ENCODE peak calls at places on chromosomes 16 and 17, in five cellular contexts. Y, H, P, S and U are unnamed samples.

GRCh38 chr17:17807440-17807839 is 29.3 kb downstream of the SREBF1 start:
- DNase-seq in Y (no peak), P (no peak), S (no peak), H (no peak), U (no peak)

GRCh38 chr17:3157218-3157617 is 29.9 kb upstream of the OR1G1 start:
- DNase-seq in H (no peak), P (no peak), S (no peak), Y (no peak), U (no peak)

GRCh38 chr16:47424846-47425245 is 36.0 kb downstream of the ITFG1 start:
- DNase-seq in H (no peak), Y (no peak), S (no peak), P (peak; percentile 18), U (no peak)

GRCh38 chr17:79156463-79157095 is 82.0 kb downstream of the ENGASE start:
- DNase-seq in P (no peak), S (no peak), Y (no peak), H (no peak), U (no peak)

GRCh38 chr16:9802160-9802559 is 380.1 kb downstream of the GRIN2A start:
- DNase-seq in S (no peak), Y (no peak), P (no peak), H (no peak), U (no peak)

GRCh38 chr16:88993006-88993787 is 16.2 kb upstream of the CBFA2T3 start:
- DNase-seq in S (no peak), Y (no peak), H (no peak), P (no peak), U (no peak)

GRCh38 chr16:9199751-9200150 is 108.3 kb downstream of the HAPSTR1 start:
- DNase-seq in P (no peak), Y (no peak), H (no peak), S (no peak), U (no peak)

GRCh38 chr17:64459284-64459747 is 10.4 kb downstream of the MILR1 start:
- DNase-seq in S (no peak), Y (peak; percentile 27), P (no peak), H (no peak), U (no peak)

GRCh38 chr16:83899272-83899897 is 470 bp downstream of the MLYCD start:
- DNase-seq in H (no peak), S (peak; percentile 62), Y (peak; percentile 61), P (peak; percentile 51), U (no peak)

GRCh38 chr17:3879181-3879580 is 13.7 kb downstream of the CAMKK1 start:
- DNase-seq in S (peak; percentile 70), H (no peak), P (peak; percentile 51), Y (no peak), U (no peak)

GRCh38 chr17:45894022-45894784 is at the start of gene MAPT:
- DNase-seq in H (peak; percentile 57), P (peak; percentile 93), Y (peak; percentile 90), S (peak; percentile 93), U (peak; percentile 85)

GRCh38 chr17:45896803-45897693 is 2.7 kb downstream of the MAPT start:
- DNase-seq in Y (no peak), S (no peak), H (no peak), P (peak; percentile 18), U (no peak)

GRCh38 chr17:45895969-45896793 is 1.8 kb downstream of the MAPT start:
- DNase-seq in P (peak; percentile 17), S (no peak), Y (no peak), H (no peak), U (no peak)

GRCh38 chr17:45895304-45895968 is 1.1 kb downstream of the MAPT start:
- DNase-seq in H (no peak), Y (no peak), P (peak; percentile 32), S (no peak), U (no peak)

DNA sequence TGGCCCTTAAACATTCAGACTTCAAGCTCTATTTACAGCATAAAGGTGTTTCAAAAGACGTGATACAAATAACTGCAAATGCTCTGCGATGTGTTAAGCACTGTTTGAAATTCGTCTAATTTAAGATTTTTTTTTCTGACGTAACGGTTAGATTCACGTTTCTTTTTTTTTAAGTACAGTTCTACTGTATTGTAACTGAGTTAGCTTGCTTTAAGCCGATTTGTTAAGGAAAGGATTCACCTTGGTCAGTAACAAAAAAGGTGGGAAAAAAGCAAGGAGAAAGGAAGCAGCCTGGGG is 681 bp upstream of the MAPT start:
- DNase-seq in Y (no peak), H (no peak), P (no peak), S (no peak), U (no peak)
- H3K27ac ChIP-seq in Y (peak overlapping the region; percentile 35), H (peak overlapping the region; percentile 74), P (no peak overlapping the region), S (peak overlapping the region; percentile 62), U (no peak overlapping the region)

GRCh38 chr17:2137342-2138098 is 82.6 kb downstream of the HIC1 start:
- DNase-seq in Y (no peak), H (no peak), P (peak; percentile 64), S (no peak), U (no peak)
- H3K4me1 ChIP-seq in Y (peaks cover 23% of the 10 kb centered on the region), H (no peaks in the 10 kb centered on the region), P (peaks cover 20% of the 10 kb centered on the region), S (peaks cover 6% of the 10 kb centered on the region), U (peaks cover 9% of the 10 kb centered on the region)

GRCh38 chr16:3645504-3646347 is 8.8 kb upstream of the DNASE1 start:
- DNase-seq in H (no peak), S (no peak), Y (peak; percentile 17), P (peak; percentile 54), U (no peak)
- H3K27ac ChIP-seq in H (no peak overlapping the region), S (no peak overlapping the region), Y (no peak overlapping the region), P (peak overlapping the region; percentile 86), U (no peak overlapping the region)

DNA sequence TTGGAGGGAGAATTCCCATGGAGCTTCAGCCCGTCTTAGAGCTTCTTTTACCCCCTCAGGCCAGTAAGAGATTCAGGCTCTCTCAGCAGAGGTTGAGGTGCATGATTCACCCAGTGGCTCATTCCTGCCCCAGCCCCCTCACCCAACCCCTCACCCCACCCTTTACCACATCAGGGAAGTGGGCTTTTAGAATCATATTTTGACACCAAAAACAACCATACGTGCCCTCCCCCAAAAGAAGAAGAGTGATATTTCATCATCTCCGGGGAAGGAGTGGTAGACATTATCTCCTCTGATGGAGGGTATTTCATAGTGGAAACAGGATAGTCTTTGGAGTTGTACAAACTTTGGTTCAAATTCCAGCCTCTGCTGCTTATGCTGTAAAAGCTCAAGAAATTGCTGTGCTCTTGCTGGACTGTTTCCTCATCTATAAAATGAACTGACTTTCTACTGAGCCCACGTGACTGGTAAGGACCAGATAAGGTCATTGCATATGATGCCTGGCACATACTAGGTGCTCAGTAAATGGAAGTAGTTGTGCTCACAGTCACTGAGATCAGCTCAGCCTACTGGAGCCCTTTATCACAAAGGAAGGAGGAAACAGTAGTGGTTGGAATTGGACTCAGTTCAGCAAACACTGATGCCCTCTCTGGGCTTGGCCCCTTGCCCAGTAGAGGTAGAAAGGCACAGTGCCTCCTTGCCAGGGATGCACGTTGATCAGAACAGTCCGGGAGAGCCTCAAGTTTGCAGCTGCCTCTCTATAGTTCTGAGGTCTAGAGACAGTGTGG is 18.3 kb upstream of the CCL5 start:
- DNase-seq in H (no peak), P (no peak), S (peak; percentile 66), Y (peak; percentile 88), U (no peak)
- H3K4me1 ChIP-seq in H (no peaks in the 10 kb centered on the region), P (no peaks in the 10 kb centered on the region), S (no peaks in the 10 kb centered on the region), Y (no peaks in the 10 kb centered on the region), U (peaks cover 4% of the 10 kb centered on the region)